ENCODE peak calls at places on chromosomes 3 and 15, in four cellular contexts. S is lower leg skin; B is MCF 10A; D is stimulated activated CD8-positive, alpha-beta memory T cell treated with anti-CD3 and anti-CD28 coated beads, Interleukin-2, amount 100 ng/mL, for 1 hour. L is an unnamed sample.

GRCh38 chr3:152417181-152417580 is 148.5 kb downstream of the MBNL1 start:
- DNase-seq in D (no peak), S (no peak), B (no peak), L (no peak)

GRCh38 chr3:159480046-159480445 is 508.6 kb upstream of the IL12A start:
- DNase-seq in D (no peak), S (no peak), B (peak; percentile 81), L (no peak)

GRCh38 chr3:141776885-141777284 is 13.7 kb downstream of the GRK7 start:
- DNase-seq in B (no peak), S (peak; percentile 72), D (no peak), L (no peak)

GRCh38 chr15:57423599-57424140 is 47.4 kb downstream of the CGNL1 start:
- DNase-seq in S (no peak), B (no peak), D (no peak), L (no peak)

GRCh38 chr3:17023006-17023664 is 138.4 kb downstream of the PLCL2 start:
- DNase-seq in B (peak; percentile 34), S (no peak), D (peak; percentile 35), L (no peak)

GRCh38 chr3:188468672-188469071 is 314.7 kb downstream of the LPP start:
- DNase-seq in S (peak; percentile 89), D (no peak), B (peak; percentile 87), L (no peak)

GRCh38 chr3:183287301-183287971 is 34.4 kb downstream of the B3GNT5 start:
- DNase-seq in B (peak; percentile 95), D (no peak), S (no peak), L (no peak)

GRCh38 chr3:186589856-186590579 is 19.5 kb downstream of the DNAJB11 start:
- DNase-seq in D (no peak), S (no peak), B (peak; percentile 87), L (no peak)

GRCh38 chr3:45611619-45612018 is 17.1 kb downstream of the LIMD1 start:
- DNase-seq in S (no peak), D (no peak), B (no peak), L (peak; percentile 46)

GRCh38 chr3:64399205-64399800 is 174.0 kb upstream of the PRICKLE2 start:
- DNase-seq in B (peak; percentile 78), D (no peak), S (no peak), L (no peak)

GRCh38 chr15:93703092-93703785 is 528.1 kb upstream of the MCTP2 start:
- DNase-seq in S (no peak), B (no peak), D (no peak), L (no peak)

GRCh38 chr3:190554197-190554596 is 40.3 kb downstream of the IL1RAP start:
- DNase-seq in S (no peak), D (no peak), B (no peak), L (no peak)

GRCh38 chr3:160857476-160857875 is 101.4 kb downstream of the PPM1L start:
- DNase-seq in S (no peak), B (no peak), D (no peak), L (no peak)

GRCh38 chr3:193870376-193871092 is 265.4 kb upstream of the HES1 start:
- DNase-seq in B (peak; percentile 81), D (no peak), S (peak; percentile 80), L (no peak)

L was measured in cardiac septum.